ENCODE peak calls at places on chromosomes 13 and 19, in nine cellular contexts. One of them, this sample, is unnamed.
A peak's percentile ranks its signal among the peaks of the same experiment; 100 is the strongest.

GRCh38 chr19:5079410-5079774 is 110.5 kb downstream of the KDM4B start:
- DNase-seq in posterior vena cava: no peak
- DNase-seq in HT1080: no peak
- DNase-seq in WERI-Rb-1: peak; percentile 62
- DNase-seq in colonic mucosa: no peak
- DNase-seq in T-helper 9 cell: no peak
- DNase-seq in progenitor cell of endocrine pancreas: no peak
- DNase-seq in AG10803: no peak
- DNase-seq in NCI-H1436: no peak
- DNase-seq in this sample: no peak

GRCh38 chr13:75739244-75739868 is 103.2 kb downstream of the LMO7 start:
- DNase-seq in posterior vena cava: no peak
- DNase-seq in HT1080: peak; percentile 67
- DNase-seq in WERI-Rb-1: no peak
- DNase-seq in colonic mucosa: no peak
- DNase-seq in T-helper 9 cell: no peak
- DNase-seq in progenitor cell of endocrine pancreas: no peak
- DNase-seq in AG10803: peak; percentile 53
- DNase-seq in NCI-H1436: no peak
- DNase-seq in this sample: no peak

GRCh38 chr19:54464624-54465266 is 1.2 kb upstream of the LENG9 start:
- DNase-seq in posterior vena cava: peak; percentile 97
- DNase-seq in HT1080: peak; percentile 87
- DNase-seq in WERI-Rb-1: peak; percentile 94
- DNase-seq in colonic mucosa: peak; percentile 95
- DNase-seq in T-helper 9 cell: peak; percentile 50
- DNase-seq in progenitor cell of endocrine pancreas: peak; percentile 72
- DNase-seq in AG10803: peak; percentile 73
- DNase-seq in NCI-H1436: peak; percentile 58
- DNase-seq in this sample: peak; percentile 82

GRCh38 chr13:93262729-93263128 is 36.1 kb downstream of the GPC6 start:
- DNase-seq in posterior vena cava: no peak
- DNase-seq in HT1080: peak; percentile 91
- DNase-seq in WERI-Rb-1: no peak
- DNase-seq in colonic mucosa: no peak
- DNase-seq in T-helper 9 cell: no peak
- DNase-seq in progenitor cell of endocrine pancreas: no peak
- DNase-seq in AG10803: peak; percentile 77
- DNase-seq in NCI-H1436: no peak
- DNase-seq in this sample: no peak

GRCh38 chr13:29858667-29859066 is 8.2 kb upstream of the UBL3 start:
- DNase-seq in posterior vena cava: no peak
- DNase-seq in HT1080: no peak
- DNase-seq in WERI-Rb-1: no peak
- DNase-seq in colonic mucosa: no peak
- DNase-seq in T-helper 9 cell: no peak
- DNase-seq in progenitor cell of endocrine pancreas: no peak
- DNase-seq in AG10803: peak; percentile 69
- DNase-seq in NCI-H1436: no peak
- DNase-seq in this sample: no peak

GRCh38 chr19:42201489-42202289 is 15.8 kb downstream of the DEDD2 start:
- DNase-seq in posterior vena cava: peak; percentile 80
- DNase-seq in HT1080: no peak
- DNase-seq in WERI-Rb-1: no peak
- DNase-seq in colonic mucosa: no peak
- DNase-seq in T-helper 9 cell: peak; percentile 41
- DNase-seq in progenitor cell of endocrine pancreas: no peak
- DNase-seq in AG10803: no peak
- DNase-seq in NCI-H1436: no peak
- DNase-seq in this sample: peak; percentile 41

GRCh38 chr13:20160346-20161274 is at the start of gene GJA3:
- DNase-seq in posterior vena cava: no peak
- DNase-seq in HT1080: peak; percentile 27
- DNase-seq in WERI-Rb-1: peak; percentile 50
- DNase-seq in colonic mucosa: no peak
- DNase-seq in T-helper 9 cell: peak; percentile 33
- DNase-seq in progenitor cell of endocrine pancreas: no peak
- DNase-seq in AG10803: peak; percentile 4
- DNase-seq in NCI-H1436: no peak
- DNase-seq in this sample: no peak

GRCh38 chr13:38262211-38262610 is 87.4 kb upstream of the UFM1 start:
- DNase-seq in posterior vena cava: no peak
- DNase-seq in HT1080: no peak
- DNase-seq in WERI-Rb-1: no peak
- DNase-seq in colonic mucosa: no peak
- DNase-seq in T-helper 9 cell: no peak
- DNase-seq in progenitor cell of endocrine pancreas: no peak
- DNase-seq in AG10803: peak; percentile 63
- DNase-seq in NCI-H1436: no peak
- DNase-seq in this sample: no peak

This sample was measured in KG1.